ENCODE peak calls at places on chromosomes 16 and 17, in five cellular contexts. Y is fibroblast of mammary gland, Z is endothelial cell of umbilical vein, H is psoas muscle, A is coronary artery. Q is an unnamed sample.

GRCh38 chr17:73715714-73716113 is 71.5 kb upstream of the SDK2 start:
- DNase-seq in Z (no peak), A (no peak), H (no peak), Y (no peak), Q (no peak)

GRCh38 chr17:27473748-27474609 is 17.7 kb downstream of the KSR1 start:
- DNase-seq in A (no peak), Y (no peak), H (no peak), Z (peak), Q (peak)

GRCh38 chr17:74840989-74841666 is 18.6 kb downstream of the GRIN2C start:
- DNase-seq in A (no peak), Z (no peak), Y (peak), H (peak), Q (peak)

GRCh38 chr17:78197147-78197830 is 10.1 kb downstream of the AFMID start:
- DNase-seq in H (no peak), Z (no peak), A (peak), Y (no peak), Q (no peak)

GRCh38 chr17:47686661-47687327 is 7.2 kb upstream of the TBKBP1 start:
- DNase-seq in Z (peak), H (no peak), A (no peak), Y (peak), Q (no peak)

GRCh38 chr17:78557598-78558039 is 19.6 kb downstream of the DNAH17 start:
- DNase-seq in H (no peak), Y (peak), A (no peak), Z (no peak), Q (no peak)

GRCh38 chr17:60392845-60393702 is 1.1 kb upstream of the USP32 start:
- DNase-seq in H (no peak), Y (peak), Z (peak), A (no peak), Q (peak)

GRCh38 chr16:66538910-66539309 is 11.0 kb downstream of the TK2 start:
- DNase-seq in Y (no peak), A (no peak), H (no peak), Z (no peak), Q (no peak)

GRCh38 chr17:67534941-67535340 is 157.9 kb downstream of the PITPNC1 start:
- DNase-seq in Z (peak), H (no peak), A (no peak), Y (no peak), Q (no peak)

GRCh38 chr17:31269597-31269996 is 27.4 kb downstream of the OMG start:
- DNase-seq in H (no peak), Y (peak), Z (peak), A (peak), Q (no peak)

GRCh38 chr17:82134101-82134500 is 36.1 kb upstream of the FASN start:
- DNase-seq in Z (no peak), A (no peak), H (peak), Y (peak), Q (no peak)

GRCh38 chr16:49276646-49277385 is 4.8 kb downstream of the CBLN1 start:
- DNase-seq in Z (no peak), H (no peak), Y (no peak), A (no peak), Q (no peak)

GRCh38 chr17:68290268-68290954 is 516 bp downstream of the SLC16A6 start:
- DNase-seq in Z (no peak), Y (no peak), H (peak), A (no peak), Q (peak)

GRCh38 chr17:10019941-10020403 is 114.9 kb upstream of the RCVRN start:
- DNase-seq in Y (no peak), A (no peak), H (no peak), Z (no peak), Q (no peak)

GRCh38 chr16:57676624-57677085 is 8.5 kb downstream of the ADGRG3 start:
- DNase-seq in H (no peak), A (no peak), Y (no peak), Z (no peak), Q (no peak)

GRCh38 chr17:27562777-27563455 is 68.1 kb upstream of the LGALS9 start:
- DNase-seq in Z (peak), Y (no peak), A (no peak), H (no peak), Q (no peak)

GRCh38 chr17:79026345-79027273 is 2.6 kb downstream of the C1QTNF1 start:
- DNase-seq in Z (no peak), Y (peak), A (peak), H (peak), Q (no peak)

GRCh38 chr16:89149386-89149785 is 22.2 kb upstream of the CDH15 start:
- DNase-seq in Y (no peak), H (no peak), Z (no peak), A (no peak), Q (no peak)

DNA sequence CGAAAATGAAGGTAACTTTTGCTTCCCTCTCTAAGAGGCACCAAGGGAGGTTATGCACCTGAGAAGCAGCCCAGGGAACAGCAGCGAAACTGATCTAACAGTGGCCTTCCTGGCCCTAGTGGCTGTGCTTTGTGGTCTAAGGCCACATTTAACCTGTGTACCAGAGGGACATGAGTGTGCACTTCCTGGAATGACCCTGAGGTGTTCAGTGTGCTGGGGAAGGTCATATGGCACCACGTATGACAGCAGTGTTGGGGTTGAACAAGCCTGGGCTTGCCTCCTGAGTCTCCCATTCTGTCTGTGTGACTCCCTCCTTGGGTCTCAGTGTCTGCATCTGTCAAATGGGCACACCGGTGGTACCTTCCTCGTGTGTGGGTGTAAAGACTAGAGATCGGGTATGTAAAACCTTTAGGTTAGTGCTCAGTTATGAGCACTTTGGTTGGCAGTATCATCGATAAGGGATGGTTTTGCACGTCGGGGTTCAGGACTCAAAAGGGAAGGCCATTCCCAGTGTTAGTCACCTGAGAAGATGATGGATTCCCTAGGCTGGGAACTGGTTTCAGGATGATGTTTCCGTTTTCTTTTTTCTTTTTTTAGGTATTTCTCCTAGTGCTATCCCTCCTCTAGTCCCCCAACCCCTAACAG is 31.9 kb downstream of the PLCG2 start:
- DNase-seq in Z (no peak), A (no peak), Y (no peak), H (no peak), Q (no peak)
- H3K4me3 ChIP-seq in Z (no peak), A (no peak), Y (no peak), H (no peak), Q (no peak)

GRCh38 chr17:7215136-7215638 is 4.4 kb downstream of the DLG4 start:
- DNase-seq in Y (no peak), Z (no peak), H (no peak), A (no peak), Q (no peak)

GRCh38 chr17:7216242-7217112 is 3.2 kb downstream of the DLG4 start:
- DNase-seq in Y (no peak), A (no peak), H (no peak), Z (no peak), Q (no peak)

GRCh38 chr17:7214300-7215135 is 5.1 kb downstream of the DLG4 start:
- DNase-seq in H (peak), Y (peak), A (peak), Z (peak), Q (peak)

GRCh38 chr17:7217113-7217987 is 2.3 kb downstream of the DLG4 start:
- DNase-seq in A (no peak), Z (peak), Y (peak), H (peak), Q (peak)

GRCh38 chr17:7215652-7216139 is 3.9 kb downstream of the DLG4 start:
- DNase-seq in H (no peak), Z (no peak), Y (no peak), A (no peak), Q (peak)
- H3K4me3 ChIP-seq in H (peak), Z (peak), Y (peak), A (peak), Q (peak)

GRCh38 chr16:84791501-84791900 is 28.3 kb upstream of the CRISPLD2 start:
- DNase-seq in A (no peak), Z (no peak), H (no peak), Y (no peak), Q (no peak)

GRCh38 chr16:84800118-84800517 is 19.7 kb upstream of the CRISPLD2 start:
- DNase-seq in Y (no peak), A (no peak), Z (peak), H (no peak), Q (no peak)

GRCh38 chr16:84791088-84791487 is 28.7 kb upstream of the CRISPLD2 start:
- DNase-seq in Z (no peak), A (no peak), H (no peak), Y (no peak), Q (no peak)

GRCh38 chr16:84794626-84795025 is 25.2 kb upstream of the CRISPLD2 start:
- DNase-seq in Y (no peak), Z (no peak), H (no peak), A (no peak), Q (no peak)

GRCh38 chr16:84795338-84796053 is 24.3 kb upstream of the CRISPLD2 start:
- DNase-seq in H (peak), Z (peak), Y (peak), A (peak), Q (no peak)
- H3K4me3 ChIP-seq in H (no peak), Z (no peak), Y (peak), A (peak), Q (no peak)

DNA sequence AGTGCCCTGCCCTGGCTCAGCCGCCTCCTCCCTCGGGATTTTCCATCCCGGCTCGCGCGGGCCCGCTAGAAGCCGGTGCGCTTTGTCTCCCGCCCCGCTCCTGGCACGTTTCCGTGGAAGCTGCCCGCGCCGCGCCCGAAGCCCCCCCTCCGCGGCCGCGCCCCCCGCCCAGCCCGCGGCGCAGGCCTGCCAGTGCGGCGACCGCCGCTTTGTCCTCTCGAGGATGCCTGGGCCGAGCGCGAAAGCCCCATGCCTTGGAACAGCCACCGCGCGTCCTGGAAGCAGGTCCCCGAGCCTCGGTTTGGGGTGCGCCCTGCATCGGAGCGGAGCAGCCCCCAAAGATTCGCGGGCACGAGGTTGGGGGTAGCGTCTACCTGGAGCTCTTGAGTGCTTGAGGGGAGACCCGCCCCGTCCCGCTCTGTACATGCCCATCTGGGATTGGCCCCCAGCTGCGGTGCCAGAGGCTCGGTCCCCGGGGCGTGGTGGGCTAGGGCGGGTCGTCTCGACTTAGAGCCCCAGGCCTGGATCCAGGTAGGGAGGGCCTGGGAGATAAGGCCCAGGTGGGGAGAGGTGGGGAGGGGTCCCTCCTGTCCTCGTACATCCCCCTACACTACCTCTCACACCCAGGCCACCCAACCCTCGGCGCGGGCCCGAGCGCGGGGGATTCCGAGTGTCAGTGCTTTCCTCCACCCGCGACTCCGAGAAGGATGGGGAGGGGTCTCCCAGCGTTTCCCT is 1.2 kb downstream of the SMPD3 start:
- DNase-seq in Y (no peak), Z (no peak), A (no peak), H (no peak), Q (peak)
- H3K4me3 ChIP-seq in Y (no peak), Z (no peak), A (peak), H (no peak), Q (peak)

GRCh38 chr16:81170824-81171223 is 67.7 kb upstream of the BCO1 start:
- DNase-seq in Z (no peak), H (no peak), A (no peak), Y (no peak), Q (no peak)
- H3K4me3 ChIP-seq in Z (no peak), H (no peak), A (no peak), Y (no peak), Q (no peak)